ENCODE peak calls at places on chromosomes 12 and 14, in eight cellular contexts. M is colonic mucosa; N is RCC 7860; B is mesothelial cell of epicardium; T is activated T-helper 2 cell treated with anti-CD3 and anti-CD28 coated beads, Interferon-gamma antibody, Interleukin-2, Interleukin-4, amounts not matched to agents 10 μg/mL and 5 μg/mL and 100 μg/mL, durations not matched to agents 14 hours and 24 hours and 36 hours; E is Calu3; I is naive thymus-derived CD4-positive, alpha-beta T cell; F is T-helper 17 cell. D is an unnamed sample.

GRCh38 chr14:92922883-92923743 is at the start of gene CHGA:
- DNase-seq in I (peak), T (peak), E (peak), B (peak), M (peak), F (peak), N (no peak), D (no peak)

GRCh38 chr12:120702629-120703028 is 7.6 kb upstream of the UNC119B start:
- DNase-seq in T (no peak), M (no peak), I (no peak), N (no peak), E (no peak), B (no peak), F (no peak), D (no peak)

GRCh38 chr12:72271401-72271740 is 799 bp upstream of the TRHDE start:
- DNase-seq in B (peak), E (peak), T (no peak), N (no peak), F (no peak), M (peak), I (no peak), D (no peak)

GRCh38 chr12:87467893-87468292 is 561.3 kb downstream of the C12orf50 start:
- DNase-seq in F (no peak), E (no peak), N (no peak), B (no peak), I (no peak), T (no peak), M (no peak), D (no peak)

GRCh38 chr12:132535046-132535445 is 45.1 kb downstream of the FBRSL1 start:
- DNase-seq in T (no peak), I (no peak), M (no peak), B (no peak), E (no peak), N (no peak), F (no peak), D (no peak)

GRCh38 chr12:63967781-63968180 is 123.3 kb downstream of the SRGAP1 start:
- DNase-seq in F (no peak), E (no peak), M (no peak), T (no peak), N (no peak), I (no peak), B (no peak), D (no peak)

GRCh38 chr14:94093418-94093817 is 12.3 kb downstream of the IFI27L1 start:
- DNase-seq in E (no peak), F (no peak), N (no peak), M (no peak), I (no peak), T (no peak), B (no peak), D (no peak)

GRCh38 chr12:68977335-68977734 is 44.4 kb upstream of the CPM start:
- DNase-seq in N (no peak), I (no peak), M (no peak), T (no peak), B (no peak), E (no peak), F (no peak), D (no peak)

GRCh38 chr12:27436029-27436428 is 10.5 kb upstream of the SMCO2 start:
- DNase-seq in B (no peak), N (no peak), F (no peak), E (no peak), M (no peak), I (no peak), T (no peak), D (no peak)

GRCh38 chr14:76782885-76783566 is 21.8 kb downstream of the VASH1 start:
- DNase-seq in M (no peak), B (peak), T (no peak), E (no peak), N (no peak), F (no peak), I (no peak), D (no peak)

GRCh38 chr14:69287096-69287991 is 27.4 kb downstream of the GALNT16 start:
- DNase-seq in F (no peak), I (no peak), M (no peak), B (no peak), N (no peak), T (no peak), E (no peak), D (no peak)